ENCODE peak calls at places on chromosomes 4 and X, in four cellular contexts. P is AG04450, R is fibroblast of pulmonary artery, J is upper lobe of right lung. D is an unnamed sample.

GRCh38 chr4:156523991-156524390 is 447.6 kb downstream of the PDGFC start:
- DNase-seq in P (no peak), R (no peak), J (no peak), D (no peak)

GRCh38 chr4:11904991-11905760 is 476.5 kb upstream of the HS3ST1 start:
- DNase-seq in P (no peak), R (peak), J (no peak), D (no peak)

GRCh38 chr4:39893693-39894072 is 84.0 kb downstream of the PDS5A start:
- DNase-seq in P (no peak), R (no peak), J (no peak), D (no peak)

GRCh38 chr4:123631699-123632098 is 235.1 kb downstream of the SPRY1 start:
- DNase-seq in P (no peak), R (peak), J (no peak), D (no peak)

GRCh38 chr4:17995165-17995564 is 26.4 kb downstream of the LCORL start:
- DNase-seq in P (no peak), R (no peak), J (no peak), D (no peak)

GRCh38 chr4:173522160-173522873 is 7.7 kb downstream of the HAND2 start:
- DNase-seq in P (peak), R (peak), J (no peak), D (no peak)

GRCh38 chrX:104098151-104098808 is 14.0 kb upstream of the ZCCHC18 start:
- DNase-seq in P (peak), R (peak), J (no peak), D (peak)

GRCh38 chr4:108959497-108959896 is 196.6 kb upstream of the ETNPPL start:
- DNase-seq in P (no peak), R (no peak), J (no peak), D (no peak)

GRCh38 chrX:114774691-114775090 is 190.8 kb downstream of the HTR2C start:
- DNase-seq in P (no peak), R (no peak), J (no peak), D (no peak)

GRCh38 chr4:83504544-83504943 is 19.6 kb upstream of the ABRAXAS1 start:
- DNase-seq in P (no peak), R (no peak), J (no peak), D (no peak)

GRCh38 chr4:123777297-123777859 is 380.8 kb downstream of the SPRY1 start:
- DNase-seq in P (no peak), R (peak), J (no peak), D (no peak)

GRCh38 chr4:5460106-5460801 is 248.1 kb downstream of the EVC2 start:
- DNase-seq in P (peak), R (peak), J (peak), D (peak)

DNA sequence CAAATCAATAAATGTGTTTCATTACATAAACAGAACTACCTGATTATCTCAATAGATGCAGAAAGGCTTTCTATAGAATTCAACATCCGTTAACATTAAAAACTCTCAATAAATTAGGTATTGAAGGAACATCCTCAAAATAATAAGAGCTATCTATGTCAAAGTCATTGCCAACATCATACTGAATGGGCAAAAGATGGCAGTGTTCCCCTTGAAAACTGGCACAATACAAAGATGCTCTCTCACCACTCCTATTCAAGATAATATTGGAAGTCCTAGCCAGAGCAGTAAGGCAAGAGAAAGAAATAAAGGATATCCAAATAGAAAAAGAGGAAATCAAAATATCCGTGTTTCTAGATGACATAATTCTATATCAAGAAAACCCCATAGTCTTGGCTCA is 466.4 kb downstream of the MAGEE1 start:
- DNase-seq in P (no peak), R (no peak), J (no peak), D (no peak)
- TF ChIP-seq CTCF in P (no peak), R (no peak), J (no peak), D (no peak)

DNA sequence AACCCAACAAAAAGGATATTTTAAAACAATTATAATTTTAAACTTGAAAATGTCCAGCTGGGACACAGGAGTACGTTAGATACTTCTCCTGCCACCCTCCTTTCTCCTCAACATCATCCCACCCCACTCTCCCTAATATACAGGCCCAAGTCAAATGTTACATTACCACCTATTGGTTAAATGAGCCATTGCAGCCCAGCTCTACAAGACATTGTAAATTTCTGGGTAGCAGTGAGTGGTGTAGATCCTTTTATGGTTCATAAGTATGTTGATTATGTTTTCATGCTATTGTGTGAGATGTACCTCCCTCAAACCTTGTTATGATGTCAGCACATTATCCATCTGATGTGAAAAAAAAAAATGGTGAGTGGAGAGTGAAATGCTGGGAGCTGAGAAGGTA is 187.1 kb upstream of the BCOR start:
- DNase-seq in P (no peak), R (no peak), J (no peak), D (no peak)
- TF ChIP-seq CTCF in P (no peak), R (no peak), J (no peak), D (no peak)

GRCh38 chrX:65536291-65536690 is 1.7 kb upstream of the LAS1L start:
- DNase-seq in P (no peak), R (no peak), J (no peak), D (no peak)

GRCh38 chrX:65532016-65532415 is 2.6 kb downstream of the LAS1L start:
- DNase-seq in P (no peak), R (no peak), J (no peak), D (no peak)

GRCh38 chrX:65537229-65537628 is 2.6 kb upstream of the LAS1L start:
- DNase-seq in P (no peak), R (peak), J (no peak), D (no peak)

GRCh38 chrX:65528705-65529340 is 5.8 kb downstream of the LAS1L start:
- DNase-seq in P (no peak), R (peak), J (no peak), D (peak)

DNA sequence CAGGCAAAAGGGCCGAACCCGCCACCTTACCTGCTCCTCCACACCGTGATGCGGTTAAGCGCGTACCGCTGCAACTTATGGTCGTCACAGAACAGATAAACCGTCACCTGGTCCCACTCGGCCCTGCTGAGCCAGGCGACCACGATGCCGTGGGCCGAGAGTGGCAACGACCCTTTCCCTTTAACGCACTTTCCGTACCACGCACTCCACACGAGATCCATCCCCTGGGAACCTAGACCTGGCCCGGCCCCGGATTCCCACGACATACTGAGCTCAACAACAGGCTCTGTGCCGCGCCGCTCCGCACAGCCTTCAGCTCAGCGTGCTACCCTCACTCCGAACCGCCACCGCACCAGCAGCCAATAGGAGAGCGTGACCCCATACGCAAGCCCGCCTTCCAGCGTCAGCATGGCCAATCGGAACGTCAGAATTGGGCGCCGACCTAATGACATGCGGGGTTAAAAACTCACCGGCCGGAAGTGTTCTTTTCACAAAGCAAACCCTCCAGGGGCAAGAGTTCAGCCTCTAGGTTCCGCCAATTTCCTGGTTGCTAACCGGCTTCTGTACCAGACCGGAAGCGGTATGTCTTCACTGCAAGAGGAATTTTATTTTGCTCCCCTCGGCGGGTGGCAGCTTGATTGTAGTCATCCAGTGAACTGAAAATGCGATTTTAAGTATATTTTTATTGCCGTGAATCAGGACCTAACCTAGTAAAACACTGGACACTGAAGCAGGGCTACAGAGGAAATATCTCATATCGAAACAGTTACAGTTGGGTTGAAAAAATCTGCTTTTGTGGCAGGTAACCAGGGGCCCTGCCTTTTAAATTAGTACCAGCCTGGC is at the start of gene LAS1L:
- DNase-seq in P (peak), R (peak), J (peak), D (peak)
- TF ChIP-seq CTCF in P (no peak), R (no peak), J (no peak), D (no peak)

DNA sequence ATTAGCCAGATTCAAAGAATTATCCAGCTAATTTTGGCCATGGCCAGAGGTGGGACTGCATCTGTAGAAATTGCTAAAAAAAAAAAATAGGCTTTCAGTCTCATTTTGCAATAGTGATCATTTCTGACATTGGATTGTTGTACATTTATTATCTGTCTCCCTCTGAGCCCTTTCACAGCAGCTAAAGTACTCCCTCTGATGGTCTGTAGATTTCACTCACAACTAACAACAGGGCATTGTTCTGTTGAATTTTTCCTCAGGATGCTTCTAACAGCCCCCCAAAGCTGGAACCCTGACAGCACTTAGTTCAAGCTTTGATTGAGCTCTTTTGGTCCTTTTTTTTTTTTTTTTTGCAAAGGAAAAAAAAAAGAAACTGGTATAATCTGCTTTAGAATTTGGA is 406.6 kb downstream of the SMARCA1 start:
- DNase-seq in P (no peak), R (no peak), J (no peak), D (no peak)
- TF ChIP-seq CTCF in P (no peak), R (no peak), J (no peak), D (no peak)

DNA sequence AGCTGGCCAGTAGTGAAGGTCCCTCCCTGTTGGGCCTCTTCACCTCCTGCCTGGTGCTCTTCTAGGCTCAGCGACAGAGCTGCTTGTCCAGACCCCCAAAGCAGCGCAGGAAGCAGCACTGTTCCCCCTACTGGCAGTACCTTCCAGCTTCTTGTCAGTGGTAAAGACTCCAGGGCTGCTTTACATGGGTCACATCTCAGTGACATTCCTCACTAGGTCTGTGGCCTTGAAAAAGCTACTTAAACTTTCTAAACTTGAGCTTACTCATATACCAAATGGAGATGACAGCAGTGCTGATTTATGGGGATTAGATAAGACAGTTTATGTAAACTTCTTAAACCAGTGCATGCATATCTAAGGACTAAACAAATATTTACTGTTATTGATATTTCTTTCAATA is 117.3 kb downstream of the FAT4 start:
- DNase-seq in P (no peak), R (peak), J (no peak), D (no peak)
- TF ChIP-seq CTCF in P (peak), R (peak), J (peak), D (no peak)

DNA sequence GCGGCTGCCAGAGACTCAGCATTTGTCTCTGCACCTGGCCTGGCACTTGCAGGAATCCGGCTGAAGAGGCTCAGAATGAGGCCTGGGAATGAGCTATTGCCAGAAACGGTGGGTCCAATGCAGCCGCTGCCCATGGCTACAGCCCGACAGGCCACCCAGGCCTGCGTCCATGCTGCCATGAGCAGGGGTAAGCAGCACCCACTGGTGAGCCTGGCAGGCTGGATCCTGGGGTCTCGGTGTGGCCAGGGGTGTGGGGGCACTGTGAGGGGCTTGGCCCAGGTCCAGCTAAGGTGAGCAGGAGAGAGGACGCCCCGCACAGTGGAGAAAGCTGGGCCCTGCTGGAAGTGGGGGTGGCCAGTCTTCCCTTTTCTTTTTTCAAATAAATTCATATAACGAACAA is 60.3 kb upstream of the MXD4 start:
- DNase-seq in P (no peak), R (no peak), J (no peak), D (no peak)
- TF ChIP-seq CTCF in P (no peak), R (no peak), J (no peak), D (no peak)

GRCh38 chr4:143372093-143372915 is 35.6 kb downstream of the GAB1 start:
- DNase-seq in P (no peak), R (no peak), J (no peak), D (peak)

GRCh38 chr4:143377635-143378099 is 41.0 kb downstream of the GAB1 start:
- DNase-seq in P (no peak), R (no peak), J (no peak), D (peak)

GRCh38 chr4:143374771-143375170 is 38.1 kb downstream of the GAB1 start:
- DNase-seq in P (no peak), R (no peak), J (no peak), D (no peak)

GRCh38 chr4:143380651-143381050 is 44.0 kb downstream of the GAB1 start:
- DNase-seq in P (no peak), R (no peak), J (no peak), D (no peak)

DNA sequence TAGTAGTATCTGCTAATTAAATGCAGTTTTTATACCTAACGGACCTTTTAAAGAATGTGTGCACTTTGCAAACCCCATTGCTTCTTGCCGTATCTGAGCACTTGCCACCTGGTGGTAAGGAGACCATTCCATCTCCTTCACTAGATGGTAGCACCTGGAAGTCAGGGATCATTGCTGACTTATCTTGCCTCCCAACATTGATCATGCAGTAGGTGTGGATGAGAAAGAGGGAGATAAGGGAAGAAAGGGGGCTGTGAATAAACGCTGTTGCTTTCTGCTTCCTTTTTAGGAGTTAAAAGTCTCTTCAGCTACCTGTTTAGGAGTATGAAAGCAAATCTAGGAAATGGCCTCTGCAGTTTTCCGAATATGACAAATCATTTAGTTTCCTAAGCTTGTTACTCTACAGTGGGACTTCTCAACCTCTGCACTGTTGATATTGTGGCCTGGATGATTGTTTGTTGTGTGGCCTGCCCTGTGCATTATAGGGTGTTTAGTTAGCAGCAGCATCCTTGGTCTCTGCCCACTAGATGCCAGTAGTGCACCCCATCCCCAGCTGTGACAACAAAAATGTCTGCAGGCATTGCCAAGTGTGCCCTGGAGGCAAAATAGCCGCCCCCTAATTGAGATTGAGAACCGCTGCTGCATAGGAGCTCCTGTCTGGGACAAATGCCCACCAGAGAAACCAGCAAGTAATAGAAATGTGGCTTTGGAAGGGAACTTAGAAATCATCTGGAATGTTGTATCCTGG is 38.8 kb downstream of the GAB1 start:
- DNase-seq in P (no peak), R (peak), J (no peak), D (no peak)
- TF ChIP-seq CTCF in P (peak), R (peak), J (peak), D (peak)

DNA sequence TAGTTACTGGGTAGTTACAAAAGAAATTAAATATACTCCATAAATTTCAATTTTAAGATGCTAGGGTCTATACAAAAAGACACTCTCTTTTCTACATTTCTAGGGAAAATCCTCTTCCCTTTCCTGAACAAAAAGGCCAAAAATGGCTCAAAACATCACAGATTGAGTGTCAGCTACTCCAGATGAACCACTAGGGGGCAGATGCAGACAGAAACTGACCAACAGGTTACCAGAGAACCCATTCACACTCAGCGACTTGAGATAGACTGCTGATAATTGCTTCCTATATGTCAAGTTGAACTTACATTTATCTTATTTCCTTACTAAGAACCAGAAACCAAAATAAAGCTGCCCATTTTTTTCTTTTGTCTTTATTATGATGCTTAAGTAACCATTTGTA is 83.4 kb upstream of the MID1IP1 start:
- DNase-seq in P (no peak), R (peak), J (no peak), D (peak)
- TF ChIP-seq CTCF in P (peak), R (peak), J (peak), D (peak)